ENCODE peak calls at places on chromosomes 4 and X, in five cellular contexts. One of them, this sample, is unnamed.

GRCh38 chrX:46704767-46705386 is 54.0 kb downstream of the SLC9A7 start:
- DNase-seq in stomach: no peak
- DNase-seq in HT-29: no peak
- DNase-seq in AG10803: peak
- DNase-seq in NCI-H345: no peak
- DNase-seq in this sample: no peak

GRCh38 chrX:150148749-150149672 is 210.7 kb upstream of the EOLA2 start:
- DNase-seq in stomach: no peak
- DNase-seq in HT-29: no peak
- DNase-seq in AG10803: no peak
- DNase-seq in NCI-H345: no peak
- DNase-seq in this sample: no peak

GRCh38 chr4:38663801-38664703 is at the start of gene KLF3:
- DNase-seq in stomach: peak
- DNase-seq in HT-29: peak
- DNase-seq in AG10803: peak
- DNase-seq in NCI-H345: peak
- DNase-seq in this sample: peak

GRCh38 chr4:118935819-118936218 is 47.2 kb downstream of the SYNPO2 start:
- DNase-seq in stomach: no peak
- DNase-seq in HT-29: no peak
- DNase-seq in AG10803: no peak
- DNase-seq in NCI-H345: no peak
- DNase-seq in this sample: no peak

GRCh38 chrX:69163936-69164741 is 1.1 kb downstream of the PJA1 start:
- DNase-seq in stomach: peak
- DNase-seq in HT-29: no peak
- DNase-seq in AG10803: no peak
- DNase-seq in NCI-H345: peak
- DNase-seq in this sample: peak

GRCh38 chrX:16479206-16479869 is 170.6 kb upstream of the S100G start:
- DNase-seq in stomach: no peak
- DNase-seq in HT-29: no peak
- DNase-seq in AG10803: peak
- DNase-seq in NCI-H345: no peak
- DNase-seq in this sample: peak

GRCh38 chr4:13821522-13821921 is 194.0 kb upstream of the BOD1L1 start:
- DNase-seq in stomach: no peak
- DNase-seq in HT-29: peak
- DNase-seq in AG10803: peak
- DNase-seq in NCI-H345: no peak
- DNase-seq in this sample: peak

GRCh38 chrX:13266641-13267420 is 53.0 kb downstream of the ATXN3L start:
- DNase-seq in stomach: no peak
- DNase-seq in HT-29: no peak
- DNase-seq in AG10803: no peak
- DNase-seq in NCI-H345: no peak
- DNase-seq in this sample: no peak

This sample was measured in SW480.